ENCODE peak calls at places on chromosomes 6 and 20, in ten cellular contexts. K is substantia nigra; D is stimulated activated CD8-positive, alpha-beta memory T cell treated with anti-CD3 and anti-CD28 coated beads, Interleukin-2, amount 100 ng/mL, for 48 hours; Z is activated T-cell treated with anti-CD3 and anti-CD28 coated beads for 1 hour; G is heart left ventricle; J is fibroblast of pulmonary artery; V is NCI-H1105; O is Kasumi-1; N is T-helper 9 cell; I is prostate gland. P is an unnamed sample.

GRCh38 chr20:32639284-32639683 is 34.5 kb downstream of the C20orf203 start:
- DNase-seq in K (no peak), D (no peak), Z (no peak), G (no peak), J (no peak), V (no peak), O (no peak), N (no peak), I (no peak), P (no peak)

GRCh38 chr20:24389686-24390085 is 79.7 kb upstream of the SYNDIG1 start:
- DNase-seq in K (no peak), D (no peak), Z (peak; percentile 21), G (peak; percentile 21), J (no peak), V (no peak), O (peak; percentile 98), N (no peak), I (no peak), P (peak; percentile 33)

GRCh38 chr20:49505518-49505917 is 23.1 kb upstream of the KCNB1 start:
- DNase-seq in K (no peak), D (no peak), Z (no peak), G (peak; percentile 28), J (peak; percentile 64), V (peak; percentile 79), O (peak; percentile 38), N (no peak), I (no peak), P (peak; percentile 31)

GRCh38 chr6:53216301-53216700 is 67.7 kb upstream of the GCM1 start:
- DNase-seq in K (no peak), D (no peak), Z (no peak), G (no peak), J (no peak), V (no peak), O (no peak), N (no peak), I (no peak), P (no peak)

GRCh38 chr20:20814685-20815084 is 102.2 kb upstream of the RALGAPA2 start:
- DNase-seq in K (no peak), D (no peak), Z (no peak), G (no peak), J (no peak), V (no peak), O (no peak), N (no peak), I (no peak), P (no peak)

GRCh38 chr6:161694995-161695394 is 421.1 kb upstream of the AGPAT4 start:
- DNase-seq in K (no peak), D (no peak), Z (no peak), G (no peak), J (peak; percentile 39), V (no peak), O (no peak), N (no peak), I (no peak), P (peak; percentile 24)

GRCh38 chr6:78966542-78966941 is 99.2 kb downstream of the IRAK1BP1 start:
- DNase-seq in K (no peak), D (no peak), Z (no peak), G (no peak), J (no peak), V (no peak), O (no peak), N (no peak), I (no peak), P (no peak)

GRCh38 chr6:12051861-12052368 is 39.8 kb downstream of the HIVEP1 start:
- DNase-seq in K (no peak), D (no peak), Z (no peak), G (no peak), J (no peak), V (no peak), O (peak; percentile 68), N (peak; percentile 29), I (no peak), P (peak; percentile 27)

GRCh38 chr20:7806831-7807230 is 133.4 kb downstream of the HAO1 start:
- DNase-seq in K (no peak), D (no peak), Z (no peak), G (no peak), J (peak; percentile 27), V (no peak), O (no peak), N (no peak), I (no peak), P (no peak)